ENCODE peak calls at places on chromosomes 4 and X, in ten cellular contexts. One of them, this sample, is unnamed.

GRCh38 chr4:60682901-60683300 is 517.2 kb upstream of the ADGRL3 start:
- DNase-seq in AG09319: no peak
- DNase-seq in activated CD4-positive, alpha-beta T cell treated with anti-CD3 and anti-CD28 coated beads, Interleukin-2, amount 10 ng/mL, durations not matched to agents 7 days and 5 days: no peak
- DNase-seq in A549: no peak
- DNase-seq in GM18507: no peak
- DNase-seq in NCI-H82: no peak
- DNase-seq in stimulated activated CD8-positive, alpha-beta memory T cell treated with anti-CD3 and anti-CD28 coated beads, Interleukin-4, amount 100 ng/mL, for 4 hours: no peak
- DNase-seq in stimulated activated CD4-positive, alpha-beta T cell treated with anti-CD3 and anti-CD28 coated beads, Interleukin-2, amount 100 ng/mL, for 24 hours: no peak
- DNase-seq in iris pigment epithelial cell: peak; percentile 10
- DNase-seq in fibroblast of mammary gland: peak; percentile 41
- DNase-seq in this sample: no peak

GRCh38 chr4:169210516-169211108 is 60.1 kb downstream of the SH3RF1 start:
- DNase-seq in AG09319: no peak
- DNase-seq in activated CD4-positive, alpha-beta T cell treated with anti-CD3 and anti-CD28 coated beads, Interleukin-2, amount 10 ng/mL, durations not matched to agents 7 days and 5 days: no peak
- DNase-seq in A549: no peak
- DNase-seq in GM18507: no peak
- DNase-seq in NCI-H82: no peak
- DNase-seq in stimulated activated CD8-positive, alpha-beta memory T cell treated with anti-CD3 and anti-CD28 coated beads, Interleukin-4, amount 100 ng/mL, for 4 hours: no peak
- DNase-seq in stimulated activated CD4-positive, alpha-beta T cell treated with anti-CD3 and anti-CD28 coated beads, Interleukin-2, amount 100 ng/mL, for 24 hours: no peak
- DNase-seq in iris pigment epithelial cell: no peak
- DNase-seq in fibroblast of mammary gland: no peak
- DNase-seq in this sample: no peak

GRCh38 chr4:80239480-80239879 is 27.0 kb upstream of the FGF5 start:
- DNase-seq in AG09319: no peak
- DNase-seq in activated CD4-positive, alpha-beta T cell treated with anti-CD3 and anti-CD28 coated beads, Interleukin-2, amount 10 ng/mL, durations not matched to agents 7 days and 5 days: no peak
- DNase-seq in A549: no peak
- DNase-seq in GM18507: no peak
- DNase-seq in NCI-H82: no peak
- DNase-seq in stimulated activated CD8-positive, alpha-beta memory T cell treated with anti-CD3 and anti-CD28 coated beads, Interleukin-4, amount 100 ng/mL, for 4 hours: no peak
- DNase-seq in stimulated activated CD4-positive, alpha-beta T cell treated with anti-CD3 and anti-CD28 coated beads, Interleukin-2, amount 100 ng/mL, for 24 hours: no peak
- DNase-seq in iris pigment epithelial cell: peak; percentile 40
- DNase-seq in fibroblast of mammary gland: peak; percentile 43
- DNase-seq in this sample: no peak

GRCh38 chr4:74189331-74190043 is 31.6 kb downstream of the MTHFD2L start:
- DNase-seq in AG09319: peak; percentile 29
- DNase-seq in activated CD4-positive, alpha-beta T cell treated with anti-CD3 and anti-CD28 coated beads, Interleukin-2, amount 10 ng/mL, durations not matched to agents 7 days and 5 days: peak; percentile 37
- DNase-seq in A549: peak; percentile 32
- DNase-seq in GM18507: no peak
- DNase-seq in NCI-H82: peak; percentile 71
- DNase-seq in stimulated activated CD8-positive, alpha-beta memory T cell treated with anti-CD3 and anti-CD28 coated beads, Interleukin-4, amount 100 ng/mL, for 4 hours: no peak
- DNase-seq in stimulated activated CD4-positive, alpha-beta T cell treated with anti-CD3 and anti-CD28 coated beads, Interleukin-2, amount 100 ng/mL, for 24 hours: no peak
- DNase-seq in iris pigment epithelial cell: peak; percentile 47
- DNase-seq in fibroblast of mammary gland: peak; percentile 70
- DNase-seq in this sample: no peak

GRCh38 chrX:155997436-155997835 is at the start of gene IL9R:
- DNase-seq in AG09319: no peak
- DNase-seq in activated CD4-positive, alpha-beta T cell treated with anti-CD3 and anti-CD28 coated beads, Interleukin-2, amount 10 ng/mL, durations not matched to agents 7 days and 5 days: peak; percentile 71
- DNase-seq in A549: no peak
- DNase-seq in GM18507: no peak
- DNase-seq in NCI-H82: no peak
- DNase-seq in stimulated activated CD8-positive, alpha-beta memory T cell treated with anti-CD3 and anti-CD28 coated beads, Interleukin-4, amount 100 ng/mL, for 4 hours: peak; percentile 17
- DNase-seq in stimulated activated CD4-positive, alpha-beta T cell treated with anti-CD3 and anti-CD28 coated beads, Interleukin-2, amount 100 ng/mL, for 24 hours: peak; percentile 45
- DNase-seq in iris pigment epithelial cell: no peak
- DNase-seq in fibroblast of mammary gland: no peak
- DNase-seq in this sample: peak; percentile 21

GRCh38 chr4:12146349-12146748 is 717.7 kb upstream of the HS3ST1 start:
- DNase-seq in AG09319: no peak
- DNase-seq in activated CD4-positive, alpha-beta T cell treated with anti-CD3 and anti-CD28 coated beads, Interleukin-2, amount 10 ng/mL, durations not matched to agents 7 days and 5 days: no peak
- DNase-seq in A549: no peak
- DNase-seq in GM18507: no peak
- DNase-seq in NCI-H82: no peak
- DNase-seq in stimulated activated CD8-positive, alpha-beta memory T cell treated with anti-CD3 and anti-CD28 coated beads, Interleukin-4, amount 100 ng/mL, for 4 hours: no peak
- DNase-seq in stimulated activated CD4-positive, alpha-beta T cell treated with anti-CD3 and anti-CD28 coated beads, Interleukin-2, amount 100 ng/mL, for 24 hours: no peak
- DNase-seq in iris pigment epithelial cell: no peak
- DNase-seq in fibroblast of mammary gland: no peak
- DNase-seq in this sample: no peak

GRCh38 chr4:142380052-142380598 is 466.0 kb downstream of the INPP4B start:
- DNase-seq in AG09319: no peak
- DNase-seq in activated CD4-positive, alpha-beta T cell treated with anti-CD3 and anti-CD28 coated beads, Interleukin-2, amount 10 ng/mL, durations not matched to agents 7 days and 5 days: no peak
- DNase-seq in A549: no peak
- DNase-seq in GM18507: no peak
- DNase-seq in NCI-H82: peak; percentile 7
- DNase-seq in stimulated activated CD8-positive, alpha-beta memory T cell treated with anti-CD3 and anti-CD28 coated beads, Interleukin-4, amount 100 ng/mL, for 4 hours: no peak
- DNase-seq in stimulated activated CD4-positive, alpha-beta T cell treated with anti-CD3 and anti-CD28 coated beads, Interleukin-2, amount 100 ng/mL, for 24 hours: no peak
- DNase-seq in iris pigment epithelial cell: no peak
- DNase-seq in fibroblast of mammary gland: no peak
- DNase-seq in this sample: no peak

GRCh38 chr4:149371021-149371420 is 444.6 kb downstream of the IQCM start:
- DNase-seq in AG09319: peak; percentile 40
- DNase-seq in activated CD4-positive, alpha-beta T cell treated with anti-CD3 and anti-CD28 coated beads, Interleukin-2, amount 10 ng/mL, durations not matched to agents 7 days and 5 days: no peak
- DNase-seq in A549: peak; percentile 25
- DNase-seq in GM18507: no peak
- DNase-seq in NCI-H82: peak; percentile 85
- DNase-seq in stimulated activated CD8-positive, alpha-beta memory T cell treated with anti-CD3 and anti-CD28 coated beads, Interleukin-4, amount 100 ng/mL, for 4 hours: no peak
- DNase-seq in stimulated activated CD4-positive, alpha-beta T cell treated with anti-CD3 and anti-CD28 coated beads, Interleukin-2, amount 100 ng/mL, for 24 hours: no peak
- DNase-seq in iris pigment epithelial cell: peak; percentile 68
- DNase-seq in fibroblast of mammary gland: peak; percentile 78
- DNase-seq in this sample: no peak

GRCh38 chr4:55074386-55074785 is 51.0 kb downstream of the KDR start:
- DNase-seq in AG09319: no peak
- DNase-seq in activated CD4-positive, alpha-beta T cell treated with anti-CD3 and anti-CD28 coated beads, Interleukin-2, amount 10 ng/mL, durations not matched to agents 7 days and 5 days: no peak
- DNase-seq in A549: no peak
- DNase-seq in GM18507: no peak
- DNase-seq in NCI-H82: no peak
- DNase-seq in stimulated activated CD8-positive, alpha-beta memory T cell treated with anti-CD3 and anti-CD28 coated beads, Interleukin-4, amount 100 ng/mL, for 4 hours: no peak
- DNase-seq in stimulated activated CD4-positive, alpha-beta T cell treated with anti-CD3 and anti-CD28 coated beads, Interleukin-2, amount 100 ng/mL, for 24 hours: no peak
- DNase-seq in iris pigment epithelial cell: peak; percentile 82
- DNase-seq in fibroblast of mammary gland: no peak
- DNase-seq in this sample: no peak

GRCh38 chr4:14917305-14917647 is 85.0 kb upstream of the CPEB2 start:
- DNase-seq in AG09319: no peak
- DNase-seq in activated CD4-positive, alpha-beta T cell treated with anti-CD3 and anti-CD28 coated beads, Interleukin-2, amount 10 ng/mL, durations not matched to agents 7 days and 5 days: no peak
- DNase-seq in A549: no peak
- DNase-seq in GM18507: no peak
- DNase-seq in NCI-H82: no peak
- DNase-seq in stimulated activated CD8-positive, alpha-beta memory T cell treated with anti-CD3 and anti-CD28 coated beads, Interleukin-4, amount 100 ng/mL, for 4 hours: no peak
- DNase-seq in stimulated activated CD4-positive, alpha-beta T cell treated with anti-CD3 and anti-CD28 coated beads, Interleukin-2, amount 100 ng/mL, for 24 hours: no peak
- DNase-seq in iris pigment epithelial cell: no peak
- DNase-seq in fibroblast of mammary gland: no peak
- DNase-seq in this sample: no peak

GRCh38 chrX:18828832-18829404 is 121.5 kb downstream of the PPEF1 start:
- DNase-seq in AG09319: no peak
- DNase-seq in activated CD4-positive, alpha-beta T cell treated with anti-CD3 and anti-CD28 coated beads, Interleukin-2, amount 10 ng/mL, durations not matched to agents 7 days and 5 days: no peak
- DNase-seq in A549: no peak
- DNase-seq in GM18507: no peak
- DNase-seq in NCI-H82: peak; percentile 55
- DNase-seq in stimulated activated CD8-positive, alpha-beta memory T cell treated with anti-CD3 and anti-CD28 coated beads, Interleukin-4, amount 100 ng/mL, for 4 hours: no peak
- DNase-seq in stimulated activated CD4-positive, alpha-beta T cell treated with anti-CD3 and anti-CD28 coated beads, Interleukin-2, amount 100 ng/mL, for 24 hours: no peak
- DNase-seq in iris pigment epithelial cell: peak; percentile 2
- DNase-seq in fibroblast of mammary gland: peak; percentile 29
- DNase-seq in this sample: no peak

GRCh38 chr4:180947421-180947820 is 1295.8 kb upstream of the TENM3 start:
- DNase-seq in AG09319: no peak
- DNase-seq in activated CD4-positive, alpha-beta T cell treated with anti-CD3 and anti-CD28 coated beads, Interleukin-2, amount 10 ng/mL, durations not matched to agents 7 days and 5 days: no peak
- DNase-seq in A549: no peak
- DNase-seq in GM18507: no peak
- DNase-seq in NCI-H82: no peak
- DNase-seq in stimulated activated CD8-positive, alpha-beta memory T cell treated with anti-CD3 and anti-CD28 coated beads, Interleukin-4, amount 100 ng/mL, for 4 hours: no peak
- DNase-seq in stimulated activated CD4-positive, alpha-beta T cell treated with anti-CD3 and anti-CD28 coated beads, Interleukin-2, amount 100 ng/mL, for 24 hours: no peak
- DNase-seq in iris pigment epithelial cell: no peak
- DNase-seq in fibroblast of mammary gland: peak; percentile 45
- DNase-seq in this sample: no peak

GRCh38 chrX:5306654-5307121 is 922.0 kb downstream of the NLGN4X start:
- DNase-seq in AG09319: no peak
- DNase-seq in activated CD4-positive, alpha-beta T cell treated with anti-CD3 and anti-CD28 coated beads, Interleukin-2, amount 10 ng/mL, durations not matched to agents 7 days and 5 days: no peak
- DNase-seq in A549: no peak
- DNase-seq in GM18507: no peak
- DNase-seq in NCI-H82: no peak
- DNase-seq in stimulated activated CD8-positive, alpha-beta memory T cell treated with anti-CD3 and anti-CD28 coated beads, Interleukin-4, amount 100 ng/mL, for 4 hours: no peak
- DNase-seq in stimulated activated CD4-positive, alpha-beta T cell treated with anti-CD3 and anti-CD28 coated beads, Interleukin-2, amount 100 ng/mL, for 24 hours: no peak
- DNase-seq in iris pigment epithelial cell: no peak
- DNase-seq in fibroblast of mammary gland: no peak
- DNase-seq in this sample: no peak

This sample was measured in GM12892.